ENCODE peak calls at places on chromosomes 12 and 14, in four cellular contexts. One of them, this sample, is unnamed.

GRCh38 chr14:77022219-77022852 is 6.2 kb downstream of the IRF2BPL start:
- DNase-seq in GM03348: no peak
- DNase-seq in cardiac muscle cell: no peak
- DNase-seq in T-helper 2 cell: no peak
- DNase-seq in this sample: no peak

GRCh38 chr12:39646963-39647362 is 27.4 kb upstream of the ABCD2 start:
- DNase-seq in GM03348: no peak
- DNase-seq in cardiac muscle cell: no peak
- DNase-seq in T-helper 2 cell: no peak
- DNase-seq in this sample: no peak

GRCh38 chr12:1287446-1287975 is 296.5 kb downstream of the ERC1 start:
- DNase-seq in GM03348: no peak
- DNase-seq in cardiac muscle cell: no peak
- DNase-seq in T-helper 2 cell: no peak
- DNase-seq in this sample: no peak

GRCh38 chr12:57751788-57752667 is at the start of gene CDK4:
- DNase-seq in GM03348: peak
- DNase-seq in cardiac muscle cell: peak
- DNase-seq in T-helper 2 cell: peak
- DNase-seq in this sample: peak

GRCh38 chr12:3456809-3457208 is 34.2 kb upstream of the PRMT8 start:
- DNase-seq in GM03348: no peak
- DNase-seq in cardiac muscle cell: no peak
- DNase-seq in T-helper 2 cell: no peak
- DNase-seq in this sample: peak

GRCh38 chr14:70069186-70069585 is 119.6 kb downstream of the SLC8A3 start:
- DNase-seq in GM03348: no peak
- DNase-seq in cardiac muscle cell: no peak
- DNase-seq in T-helper 2 cell: no peak
- DNase-seq in this sample: no peak

GRCh38 chr12:76891609-76892008 is 12.8 kb upstream of the CSRP2 start:
- DNase-seq in GM03348: no peak
- DNase-seq in cardiac muscle cell: no peak
- DNase-seq in T-helper 2 cell: no peak
- DNase-seq in this sample: no peak

GRCh38 chr12:101490286-101490920 is 15.3 kb downstream of the SPIC start:
- DNase-seq in GM03348: no peak
- DNase-seq in cardiac muscle cell: peak
- DNase-seq in T-helper 2 cell: no peak
- DNase-seq in this sample: no peak

GRCh38 chr14:22097606-22098292 is 424.1 kb upstream of the OR4E1 start:
- DNase-seq in GM03348: no peak
- DNase-seq in cardiac muscle cell: no peak
- DNase-seq in T-helper 2 cell: no peak
- DNase-seq in this sample: no peak

GRCh38 chr12:100720016-100720654 is 74.4 kb upstream of the ANO4 start:
- DNase-seq in GM03348: no peak
- DNase-seq in cardiac muscle cell: peak
- DNase-seq in T-helper 2 cell: no peak
- DNase-seq in this sample: no peak

GRCh38 chr12:128819293-128820144 is 4.2 kb downstream of the SLC15A4 start:
- DNase-seq in GM03348: no peak
- DNase-seq in cardiac muscle cell: no peak
- DNase-seq in T-helper 2 cell: no peak
- DNase-seq in this sample: no peak

GRCh38 chr12:112964067-112964670 is 14.2 kb upstream of the OAS2 start:
- DNase-seq in GM03348: no peak
- DNase-seq in cardiac muscle cell: no peak
- DNase-seq in T-helper 2 cell: no peak
- DNase-seq in this sample: no peak

GRCh38 chr12:66482880-66483279 is 180.6 kb downstream of the HELB start:
- DNase-seq in GM03348: no peak
- DNase-seq in cardiac muscle cell: no peak
- DNase-seq in T-helper 2 cell: no peak
- DNase-seq in this sample: no peak

GRCh38 chr12:54257332-54257731 is 22.6 kb downstream of the CBX5 start:
- DNase-seq in GM03348: no peak
- DNase-seq in cardiac muscle cell: no peak
- DNase-seq in T-helper 2 cell: no peak
- DNase-seq in this sample: no peak

GRCh38 chr12:9133243-9133938 is 17.7 kb upstream of the A2M start:
- DNase-seq in GM03348: no peak
- DNase-seq in cardiac muscle cell: no peak
- DNase-seq in T-helper 2 cell: no peak
- DNase-seq in this sample: no peak

GRCh38 chr14:95047754-95048153 is 109.6 kb downstream of the DICER1 start:
- DNase-seq in GM03348: no peak
- DNase-seq in cardiac muscle cell: no peak
- DNase-seq in T-helper 2 cell: no peak
- DNase-seq in this sample: no peak

GRCh38 chr12:113908584-113909100 is 57.5 kb downstream of the RBM19 start:
- DNase-seq in GM03348: no peak
- DNase-seq in cardiac muscle cell: no peak
- DNase-seq in T-helper 2 cell: no peak
- DNase-seq in this sample: no peak

GRCh38 chr12:14664434-14665023 is 31.9 kb downstream of the GUCY2C start:
- DNase-seq in GM03348: peak
- DNase-seq in cardiac muscle cell: peak
- DNase-seq in T-helper 2 cell: no peak
- DNase-seq in this sample: peak

GRCh38 chr12:47079894-47080724 is at the start of gene AMIGO2:
- DNase-seq in GM03348: peak
- DNase-seq in cardiac muscle cell: peak
- DNase-seq in T-helper 2 cell: peak
- DNase-seq in this sample: no peak